ENCODE peak calls at places on chromosomes 1 and 21, in four cellular contexts. One of them, this sample, is unnamed.

GRCh38 chr1:225454067-225454618 is 26.3 kb upstream of the LBR start:
- DNase-seq in HepG2: peak; percentile 65
- DNase-seq in H1: no peak
- DNase-seq in K562: no peak
- DNase-seq in this sample: no peak

GRCh38 chr21:25863031-25863430 is 128.3 kb downstream of the GABPA start:
- DNase-seq in K562: no peak
- DNase-seq in H1: no peak
- DNase-seq in HepG2: no peak
- DNase-seq in this sample: no peak

GRCh38 chr1:85623061-85623471 is 42.5 kb downstream of the CCN1 start:
- DNase-seq in H1: no peak
- DNase-seq in K562: no peak
- DNase-seq in HepG2: no peak
- DNase-seq in this sample: no peak

GRCh38 chr1:196677781-196678509 is 26.1 kb downstream of the CFH start:
- DNase-seq in K562: no peak
- DNase-seq in HepG2: no peak
- DNase-seq in H1: no peak
- DNase-seq in this sample: no peak

GRCh38 chr21:45551816-45552695 is 9.8 kb upstream of the SLC19A1 start:
- DNase-seq in K562: no peak
- DNase-seq in HepG2: no peak
- DNase-seq in H1: no peak
- DNase-seq in this sample: no peak

GRCh38 chr1:89068291-89068690 is 3.3 kb upstream of the GBP1 start:
- DNase-seq in HepG2: no peak
- DNase-seq in H1: no peak
- DNase-seq in K562: no peak
- DNase-seq in this sample: no peak

GRCh38 chr1:117564227-117565082 is 41.4 kb upstream of the TENT5C start:
- DNase-seq in H1: no peak
- DNase-seq in HepG2: no peak
- DNase-seq in K562: peak; percentile 44
- DNase-seq in this sample: no peak

GRCh38 chr1:229539868-229540506 is 18.5 kb downstream of the ABCB10 start:
- DNase-seq in K562: no peak
- DNase-seq in H1: no peak
- DNase-seq in HepG2: no peak
- DNase-seq in this sample: no peak

GRCh38 chr1:71521655-71522264 is 440.9 kb upstream of the ZRANB2 start:
- DNase-seq in H1: no peak
- DNase-seq in HepG2: peak; percentile 2
- DNase-seq in K562: peak; percentile 6
- DNase-seq in this sample: peak; percentile 6

GRCh38 chr1:2650967-2651645 is 18.3 kb upstream of the MMEL1 start:
- DNase-seq in K562: no peak
- DNase-seq in H1: no peak
- DNase-seq in HepG2: no peak
- DNase-seq in this sample: no peak

DNA sequence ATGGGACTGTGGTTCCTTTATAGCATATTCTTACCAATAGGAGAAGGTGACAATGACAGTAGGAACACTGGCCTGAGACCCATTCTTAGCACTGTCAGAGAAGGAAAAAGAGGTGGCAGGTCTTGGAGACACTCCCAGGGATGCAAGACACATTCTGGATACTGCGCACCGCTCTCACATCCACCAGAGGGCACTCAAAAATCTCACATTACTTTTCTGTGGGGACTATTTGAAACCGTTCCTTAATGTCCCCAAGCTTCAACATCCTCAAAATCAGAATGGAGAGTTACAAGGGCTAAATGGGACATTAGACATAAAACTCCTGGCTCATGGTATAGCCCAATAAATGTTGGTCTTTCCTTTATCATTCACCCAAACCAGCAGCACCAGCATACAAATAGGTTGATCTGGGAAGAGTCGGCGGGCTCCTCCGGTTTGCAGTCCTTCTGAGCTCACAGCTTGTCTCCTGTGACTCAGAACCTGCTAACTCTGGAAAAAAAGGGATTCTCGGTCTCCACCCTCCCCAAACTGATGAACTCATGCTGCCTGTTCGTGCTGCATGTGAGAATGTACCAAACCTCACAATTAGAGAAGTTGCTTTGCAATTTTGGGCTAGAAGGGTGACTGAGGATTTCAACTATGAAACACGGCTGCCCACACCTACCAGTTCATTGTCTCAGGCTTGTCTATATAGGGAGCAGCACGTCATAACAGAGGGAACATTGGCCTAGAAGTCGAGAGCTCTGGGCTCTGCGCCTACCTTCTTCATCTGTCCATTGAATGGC is 40.2 kb downstream of the IL12RB2 start:
- DNase-seq in HepG2: peak; percentile 24
- DNase-seq in H1: peak; percentile 13
- DNase-seq in K562: peak; percentile 71
- DNase-seq in this sample: peak; percentile 30
- TF ChIP-seq PHF8 in HepG2: no peak
- TF ChIP-seq PHF8 in H1: no peak
- TF ChIP-seq PHF8 in K562: no peak
- TF ChIP-seq PHF8 in this sample: no peak

DNA sequence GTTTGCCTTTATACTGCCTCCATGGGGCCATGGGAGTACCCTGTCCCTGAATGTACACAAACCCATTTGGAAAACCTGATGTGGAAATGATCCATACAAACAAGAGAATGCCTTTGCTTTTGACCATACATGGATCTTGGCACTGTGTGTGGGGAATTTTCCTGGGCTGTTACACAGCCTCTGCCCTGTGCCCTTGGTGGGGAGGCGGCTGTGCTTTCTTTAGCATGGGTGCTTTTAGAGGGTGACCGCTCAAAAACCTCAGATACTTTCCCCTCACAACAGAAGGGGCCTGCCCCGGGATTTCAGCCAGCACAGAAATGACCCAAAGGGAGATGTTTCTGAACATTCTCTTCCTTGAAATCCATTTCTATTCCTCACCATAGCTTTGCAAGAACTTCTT is 194.8 kb downstream of the LMO4 start:
- DNase-seq in HepG2: no peak
- DNase-seq in K562: no peak
- DNase-seq in H1: no peak
- DNase-seq in this sample: no peak
- TF ChIP-seq PHF8 in HepG2: no peak
- TF ChIP-seq PHF8 in K562: no peak
- TF ChIP-seq PHF8 in H1: no peak
- TF ChIP-seq PHF8 in this sample: no peak

GRCh38 chr1:29458737-29459550 is 222.6 kb downstream of the PTPRU start:
- DNase-seq in H1: no peak
- DNase-seq in HepG2: no peak
- DNase-seq in K562: no peak
- DNase-seq in this sample: no peak

GRCh38 chr1:29461115-29461739 is 224.9 kb downstream of the PTPRU start:
- DNase-seq in HepG2: no peak
- DNase-seq in K562: no peak
- DNase-seq in H1: no peak
- DNase-seq in this sample: no peak

GRCh38 chr1:29457496-29458368 is 221.4 kb downstream of the PTPRU start:
- DNase-seq in HepG2: no peak
- DNase-seq in H1: no peak
- DNase-seq in K562: no peak
- DNase-seq in this sample: no peak

GRCh38 chr1:29460211-29460610 is 223.9 kb downstream of the PTPRU start:
- DNase-seq in K562: no peak
- DNase-seq in H1: no peak
- DNase-seq in HepG2: no peak
- DNase-seq in this sample: no peak

GRCh38 chr1:29459551-29459945 is 223.2 kb downstream of the PTPRU start:
- DNase-seq in HepG2: no peak
- DNase-seq in K562: no peak
- DNase-seq in H1: no peak
- DNase-seq in this sample: no peak
- TF ChIP-seq PHF8 in HepG2: no peak
- TF ChIP-seq PHF8 in K562: no peak
- TF ChIP-seq PHF8 in H1: no peak
- TF ChIP-seq PHF8 in this sample: no peak

GRCh38 chr1:26320896-26321295 is 3.1 kb downstream of the CD52 start:
- DNase-seq in H1: no peak
- DNase-seq in HepG2: no peak
- DNase-seq in K562: no peak
- DNase-seq in this sample: no peak

GRCh38 chr1:26317143-26317542 is 615 bp upstream of the CD52 start:
- DNase-seq in K562: no peak
- DNase-seq in H1: no peak
- DNase-seq in HepG2: no peak
- DNase-seq in this sample: no peak

GRCh38 chr1:26318338-26319064 is 743 bp downstream of the CD52 start:
- DNase-seq in K562: peak; percentile 54
- DNase-seq in HepG2: no peak
- DNase-seq in H1: no peak
- DNase-seq in this sample: no peak

GRCh38 chr1:26315874-26316850 is 1.6 kb upstream of the CD52 start:
- DNase-seq in K562: peak; percentile 34
- DNase-seq in H1: no peak
- DNase-seq in HepG2: no peak
- DNase-seq in this sample: no peak

GRCh38 chr1:26317612-26318337 is at the start of gene CD52:
- DNase-seq in K562: peak; percentile 90
- DNase-seq in H1: no peak
- DNase-seq in HepG2: no peak
- DNase-seq in this sample: no peak
- TF ChIP-seq PHF8 in K562: peak; percentile 28
- TF ChIP-seq PHF8 in H1: no peak
- TF ChIP-seq PHF8 in HepG2: no peak
- TF ChIP-seq PHF8 in this sample: no peak

GRCh38 chr1:171983584-171983983 is 142.3 kb downstream of the DNM3 start:
- DNase-seq in HepG2: no peak
- DNase-seq in K562: peak; percentile 7
- DNase-seq in H1: no peak
- DNase-seq in this sample: peak; percentile 43
- TF ChIP-seq PHF8 in HepG2: no peak
- TF ChIP-seq PHF8 in K562: no peak
- TF ChIP-seq PHF8 in H1: no peak
- TF ChIP-seq PHF8 in this sample: no peak

DNA sequence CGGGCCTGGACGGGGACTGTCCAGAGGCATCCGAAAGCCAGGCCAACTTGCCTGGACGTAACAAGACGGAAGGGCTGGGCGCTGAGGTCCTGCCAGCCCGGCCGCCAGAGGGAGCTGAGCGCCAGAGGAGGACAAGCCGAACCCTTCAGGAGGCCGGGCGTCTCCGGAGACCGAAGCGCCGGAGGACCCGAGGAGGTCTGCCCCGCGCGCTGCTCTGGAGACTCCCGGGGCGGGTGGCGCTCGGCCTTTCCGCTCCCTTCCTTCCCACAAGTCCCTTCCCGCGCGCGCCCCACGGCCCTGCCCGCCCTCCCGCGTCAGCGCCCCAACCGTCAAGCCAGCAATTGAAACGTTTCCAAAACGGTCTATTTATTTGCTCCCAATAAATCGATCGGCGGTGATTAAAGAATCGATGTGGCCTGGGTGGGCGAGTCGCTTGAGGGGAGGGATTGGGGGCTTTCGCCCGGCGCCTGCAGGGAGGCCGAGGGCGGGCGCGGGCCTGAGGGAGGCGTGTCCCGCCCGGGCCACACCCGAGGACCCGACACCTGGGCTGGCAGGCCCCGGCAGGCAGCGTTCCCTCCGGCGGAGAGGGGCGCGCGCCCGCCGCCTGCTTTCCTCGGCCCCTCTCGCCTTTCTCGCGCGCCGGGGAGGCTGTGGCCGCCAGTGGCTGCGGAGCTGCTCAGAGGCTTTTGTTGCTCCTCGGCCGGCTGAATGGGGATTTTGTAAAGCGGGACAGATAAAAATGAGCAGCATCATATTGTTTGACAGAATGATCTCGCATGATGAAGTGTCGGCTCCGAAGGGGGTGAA is 5.2 kb upstream of the FOXD3 start:
- DNase-seq in K562: peak; percentile 91
- DNase-seq in H1: no peak
- DNase-seq in HepG2: peak; percentile 41
- DNase-seq in this sample: peak; percentile 91
- TF ChIP-seq PHF8 in K562: peak; percentile 40
- TF ChIP-seq PHF8 in H1: peak; percentile 21
- TF ChIP-seq PHF8 in HepG2: peak; percentile 42
- TF ChIP-seq PHF8 in this sample: no peak

DNA sequence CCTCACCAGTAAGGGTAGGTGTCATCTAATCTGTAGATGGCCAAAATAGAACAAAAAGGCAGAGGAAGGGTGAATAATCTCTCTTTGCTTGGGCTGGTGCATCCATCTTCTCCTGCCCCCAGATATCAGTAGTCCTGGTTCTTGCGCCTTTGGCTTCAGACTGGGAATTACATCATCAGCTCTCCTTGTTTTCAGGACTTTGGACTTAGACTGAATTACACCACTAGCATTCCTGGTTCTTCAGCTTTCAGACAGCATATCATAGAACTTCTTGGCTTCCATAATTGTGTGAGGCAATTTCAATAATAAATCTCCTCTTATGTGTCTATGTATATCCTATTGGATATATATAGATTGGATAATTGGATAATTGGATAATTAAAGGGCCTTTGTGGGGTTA is 403.0 kb upstream of the USP24 start:
- DNase-seq in K562: no peak
- DNase-seq in HepG2: no peak
- DNase-seq in H1: no peak
- DNase-seq in this sample: no peak
- TF ChIP-seq PHF8 in K562: no peak
- TF ChIP-seq PHF8 in HepG2: no peak
- TF ChIP-seq PHF8 in H1: no peak
- TF ChIP-seq PHF8 in this sample: no peak